ENCODE peak calls at places on chromosomes 7 and 10, in five cellular contexts. One of them, this sample, is unnamed.

GRCh38 chr7:100830396-100830795 is 3.1 kb upstream of the EPHB4 start:
- DNase-seq in WTC11: no peak
- DNase-seq in GM12878: no peak
- DNase-seq in A549: no peak
- DNase-seq in HepG2: no peak
- DNase-seq in this sample: no peak

GRCh38 chr7:74615933-74616780 is 41.4 kb upstream of the GTF2I start:
- DNase-seq in WTC11: no peak
- DNase-seq in HepG2: no peak
- DNase-seq in A549: no peak
- DNase-seq in GM12878: no peak
- DNase-seq in this sample: no peak

GRCh38 chr7:133164444-133164843 is 82.6 kb upstream of the CHCHD3 start:
- DNase-seq in HepG2: no peak
- DNase-seq in WTC11: no peak
- DNase-seq in A549: no peak
- DNase-seq in GM12878: no peak
- DNase-seq in this sample: peak

GRCh38 chr7:43391518-43391917 is 191.4 kb upstream of the STK17A start:
- DNase-seq in WTC11: no peak
- DNase-seq in A549: no peak
- DNase-seq in GM12878: no peak
- DNase-seq in HepG2: no peak
- DNase-seq in this sample: no peak

GRCh38 chr10:27319752-27320561 is 79.4 kb upstream of the ACBD5 start:
- DNase-seq in GM12878: no peak
- DNase-seq in A549: peak
- DNase-seq in WTC11: peak
- DNase-seq in HepG2: no peak
- DNase-seq in this sample: peak

GRCh38 chr7:137169282-137169698 is 174.2 kb downstream of the PTN start:
- DNase-seq in A549: peak
- DNase-seq in HepG2: peak
- DNase-seq in GM12878: no peak
- DNase-seq in WTC11: peak
- DNase-seq in this sample: peak

GRCh38 chr7:8109196-8110022 is 140.8 kb downstream of the GLCCI1 start:
- DNase-seq in WTC11: no peak
- DNase-seq in HepG2: no peak
- DNase-seq in A549: no peak
- DNase-seq in GM12878: no peak
- DNase-seq in this sample: no peak

GRCh38 chr10:132365102-132365501 is 31.9 kb upstream of the PWWP2B start:
- DNase-seq in A549: no peak
- DNase-seq in HepG2: no peak
- DNase-seq in GM12878: no peak
- DNase-seq in WTC11: no peak
- DNase-seq in this sample: no peak

GRCh38 chr7:127035203-127035849 is 217.4 kb downstream of the GRM8 start:
- DNase-seq in HepG2: no peak
- DNase-seq in A549: no peak
- DNase-seq in GM12878: no peak
- DNase-seq in WTC11: no peak
- DNase-seq in this sample: no peak

GRCh38 chr10:73991846-73992245 is 6.1 kb upstream of the VCL start:
- DNase-seq in A549: no peak
- DNase-seq in WTC11: no peak
- DNase-seq in GM12878: no peak
- DNase-seq in HepG2: no peak
- DNase-seq in this sample: peak

GRCh38 chr7:155343150-155343549 is 45.5 kb downstream of the INSIG1 start:
- DNase-seq in GM12878: no peak
- DNase-seq in A549: no peak
- DNase-seq in WTC11: no peak
- DNase-seq in HepG2: no peak
- DNase-seq in this sample: no peak

GRCh38 chr7:2483495-2483894 is 7.3 kb upstream of the GRIFIN start:
- DNase-seq in GM12878: no peak
- DNase-seq in HepG2: no peak
- DNase-seq in WTC11: no peak
- DNase-seq in A549: no peak
- DNase-seq in this sample: no peak

GRCh38 chr10:100101526-100102076 is 19.9 kb upstream of the CPN1 start:
- DNase-seq in HepG2: peak
- DNase-seq in WTC11: no peak
- DNase-seq in GM12878: no peak
- DNase-seq in A549: peak
- DNase-seq in this sample: no peak

GRCh38 chr10:44300666-44301649 is 83.9 kb downstream of the CXCL12 start:
- DNase-seq in GM12878: peak
- DNase-seq in WTC11: no peak
- DNase-seq in A549: peak
- DNase-seq in HepG2: no peak
- DNase-seq in this sample: no peak

GRCh38 chr7:107284911-107285479 is 116.2 kb downstream of the HBP1 start:
- DNase-seq in HepG2: no peak
- DNase-seq in GM12878: no peak
- DNase-seq in A549: no peak
- DNase-seq in WTC11: no peak
- DNase-seq in this sample: no peak

GRCh38 chr10:112507988-112508387 is 61.0 kb downstream of the VTI1A start:
- DNase-seq in HepG2: no peak
- DNase-seq in WTC11: no peak
- DNase-seq in A549: no peak
- DNase-seq in GM12878: no peak
- DNase-seq in this sample: no peak

GRCh38 chr10:1217237-1217587 is 161.0 kb downstream of the WDR37 start:
- DNase-seq in HepG2: no peak
- DNase-seq in WTC11: no peak
- DNase-seq in GM12878: no peak
- DNase-seq in A549: no peak
- DNase-seq in this sample: no peak

GRCh38 chr10:115706482-115707076 is 566.4 kb downstream of the GFRA1 start:
- DNase-seq in WTC11: no peak
- DNase-seq in HepG2: peak
- DNase-seq in A549: peak
- DNase-seq in GM12878: no peak
- DNase-seq in this sample: peak

GRCh38 chr7:128931186-128931798 is 6.4 kb upstream of the IRF5 start:
- DNase-seq in HepG2: no peak
- DNase-seq in A549: no peak
- DNase-seq in GM12878: no peak
- DNase-seq in WTC11: no peak
- DNase-seq in this sample: no peak

GRCh38 chr7:82729172-82730030 is 285.8 kb upstream of the CACNA2D1 start:
- DNase-seq in WTC11: no peak
- DNase-seq in GM12878: no peak
- DNase-seq in HepG2: peak
- DNase-seq in A549: peak
- DNase-seq in this sample: peak

GRCh38 chr10:61891911-61892310 is 9.6 kb upstream of the ARID5B start:
- DNase-seq in HepG2: no peak
- DNase-seq in GM12878: no peak
- DNase-seq in A549: no peak
- DNase-seq in WTC11: no peak
- DNase-seq in this sample: no peak

GRCh38 chr7:1637155-1637554 is 32.9 kb upstream of the ELFN1 start:
- DNase-seq in GM12878: no peak
- DNase-seq in HepG2: no peak
- DNase-seq in WTC11: no peak
- DNase-seq in A549: no peak
- DNase-seq in this sample: no peak

GRCh38 chr10:10826125-10826524 is 191.5 kb upstream of the CELF2 start:
- DNase-seq in WTC11: no peak
- DNase-seq in A549: no peak
- DNase-seq in GM12878: no peak
- DNase-seq in HepG2: no peak
- DNase-seq in this sample: no peak
- TF ChIP-seq ESRRA in WTC11: no peak
- TF ChIP-seq ESRRA in A549: no peak
- TF ChIP-seq ESRRA in GM12878: no peak
- TF ChIP-seq ESRRA in HepG2: no peak
- TF ChIP-seq ESRRA in this sample: no peak

GRCh38 chr10:122407375-122408125 is 33.0 kb downstream of the PLEKHA1 start:
- DNase-seq in GM12878: no peak
- DNase-seq in HepG2: no peak
- DNase-seq in A549: no peak
- DNase-seq in WTC11: no peak
- DNase-seq in this sample: no peak
- TF ChIP-seq ESRRA in GM12878: no peak
- TF ChIP-seq ESRRA in HepG2: no peak
- TF ChIP-seq ESRRA in A549: no peak
- TF ChIP-seq ESRRA in WTC11: no peak
- TF ChIP-seq ESRRA in this sample: no peak

GRCh38 chr7:23456093-23456492 is 14.2 kb downstream of the IGF2BP3 start:
- DNase-seq in WTC11: no peak
- DNase-seq in A549: no peak
- DNase-seq in GM12878: no peak
- DNase-seq in HepG2: no peak
- DNase-seq in this sample: no peak

GRCh38 chr7:23445326-23445725 is 25.0 kb downstream of the IGF2BP3 start:
- DNase-seq in WTC11: no peak
- DNase-seq in GM12878: no peak
- DNase-seq in A549: no peak
- DNase-seq in HepG2: no peak
- DNase-seq in this sample: no peak

GRCh38 chr7:23454880-23455526 is 15.3 kb downstream of the IGF2BP3 start:
- DNase-seq in WTC11: no peak
- DNase-seq in A549: no peak
- DNase-seq in HepG2: no peak
- DNase-seq in GM12878: no peak
- DNase-seq in this sample: no peak

GRCh38 chr7:23449941-23450340 is 20.4 kb downstream of the IGF2BP3 start:
- DNase-seq in WTC11: no peak
- DNase-seq in A549: no peak
- DNase-seq in GM12878: no peak
- DNase-seq in HepG2: no peak
- DNase-seq in this sample: no peak

DNA sequence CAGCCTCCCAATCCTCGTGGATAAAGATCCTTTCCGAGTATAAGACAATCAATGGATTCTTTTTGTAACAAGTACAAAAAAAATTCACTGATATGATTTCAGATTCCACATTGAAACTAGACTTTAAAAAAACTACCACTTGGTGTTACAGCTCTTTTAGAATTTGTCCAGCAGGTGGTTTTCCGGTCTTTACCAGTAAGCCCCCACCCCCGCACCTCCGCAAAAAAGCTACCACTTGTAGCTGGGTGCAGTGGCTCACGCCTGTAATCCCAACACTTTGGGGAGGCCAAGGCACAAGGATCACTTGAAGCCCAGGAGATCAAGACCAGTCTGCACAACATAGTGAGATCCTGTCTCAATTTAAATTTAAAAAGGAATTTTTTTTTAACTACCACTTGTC is 19.8 kb downstream of the IGF2BP3 start:
- DNase-seq in GM12878: no peak
- DNase-seq in WTC11: no peak
- DNase-seq in A549: no peak
- DNase-seq in HepG2: no peak
- DNase-seq in this sample: no peak
- TF ChIP-seq ESRRA in GM12878: no peak
- TF ChIP-seq ESRRA in WTC11: no peak
- TF ChIP-seq ESRRA in A549: no peak
- TF ChIP-seq ESRRA in HepG2: no peak
- TF ChIP-seq ESRRA in this sample: no peak

DNA sequence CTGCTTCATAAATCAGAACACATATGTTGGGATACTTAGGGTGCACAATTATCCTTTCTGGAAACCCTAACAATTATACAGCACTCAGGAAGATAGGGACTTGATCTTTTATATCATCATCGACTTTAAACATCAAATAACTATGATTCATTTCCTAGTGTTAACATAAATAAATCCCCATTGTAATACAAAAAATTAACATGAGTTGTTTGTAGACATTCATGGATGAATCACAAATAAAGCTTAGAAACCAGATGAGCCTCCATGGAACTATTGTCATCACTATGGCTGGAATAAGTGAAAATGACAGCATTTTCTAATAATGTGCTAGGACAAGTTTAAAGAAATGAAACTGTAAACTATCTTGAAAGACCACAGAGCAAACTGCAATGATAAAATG is 821.7 kb downstream of the GATA3 start:
- DNase-seq in GM12878: no peak
- DNase-seq in WTC11: no peak
- DNase-seq in A549: no peak
- DNase-seq in HepG2: no peak
- DNase-seq in this sample: no peak
- TF ChIP-seq ESRRA in GM12878: no peak
- TF ChIP-seq ESRRA in WTC11: no peak
- TF ChIP-seq ESRRA in A549: no peak
- TF ChIP-seq ESRRA in HepG2: no peak
- TF ChIP-seq ESRRA in this sample: no peak

DNA sequence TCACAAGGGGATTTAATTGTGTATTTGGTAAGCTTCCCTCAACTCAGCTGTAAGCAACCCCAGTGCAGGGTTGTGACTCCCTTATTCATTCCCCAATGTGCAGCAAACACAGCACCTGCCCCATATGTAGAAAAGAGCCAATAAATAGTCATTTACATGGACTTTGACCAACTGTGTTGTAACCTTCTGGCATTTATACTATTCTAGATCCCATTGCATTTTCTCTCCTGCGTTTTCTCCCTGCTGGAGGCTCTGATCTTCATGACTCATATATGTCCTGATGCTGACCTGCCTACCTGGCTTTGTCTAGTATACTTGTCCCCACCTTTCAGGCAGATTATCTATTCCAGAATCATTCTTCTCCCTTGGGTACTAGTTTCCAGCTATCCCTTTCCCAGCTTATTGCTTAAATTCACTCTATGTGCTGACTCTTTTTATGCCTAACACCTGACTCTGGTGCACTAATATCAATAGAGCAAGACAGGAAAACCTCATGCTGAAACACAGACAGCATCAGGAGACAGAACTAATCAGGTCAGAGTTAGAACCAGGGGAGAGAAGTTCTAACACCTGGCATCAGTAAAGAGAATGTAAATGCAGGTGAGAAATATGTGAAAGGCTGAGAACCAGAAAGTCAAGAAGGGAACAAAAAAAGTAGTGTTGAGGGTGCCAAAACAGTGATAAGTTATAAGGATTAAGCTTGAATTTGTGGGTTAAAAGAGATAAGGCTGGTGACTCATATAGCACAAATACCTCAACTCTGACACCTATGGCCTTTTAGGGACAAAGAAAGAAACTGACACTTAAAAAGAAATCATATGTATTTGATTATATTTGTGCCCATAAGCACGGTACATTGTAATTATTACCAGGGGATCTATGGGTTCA is 402.7 kb downstream of the IPMK start:
- DNase-seq in HepG2: peak
- DNase-seq in A549: peak
- DNase-seq in GM12878: no peak
- DNase-seq in WTC11: no peak
- DNase-seq in this sample: no peak
- TF ChIP-seq ESRRA in HepG2: no peak
- TF ChIP-seq ESRRA in A549: no peak
- TF ChIP-seq ESRRA in GM12878: no peak
- TF ChIP-seq ESRRA in WTC11: no peak
- TF ChIP-seq ESRRA in this sample: no peak

This sample was measured in K562.